ENCODE peak calls at places on chromosome 2, in six cellular contexts. Y is right cardiac atrium, F is cardiac fibroblast, I is AG04449, H is tibial nerve, U is sigmoid colon. T is an unnamed sample.

GRCh38 chr2:174591740-174592139 is 5.9 kb downstream of the WIPF1 start:
- DNase-seq in Y (no peak), F (no peak), I (no peak), H (no peak), U (no peak), T (no peak)

GRCh38 chr2:120690521-120690920 is 45.1 kb upstream of the GLI2 start:
- DNase-seq in Y (no peak), F (no peak), I (no peak), H (no peak), U (peak), T (no peak)

GRCh38 chr2:54708584-54709340 is 14.7 kb upstream of the EML6 start:
- DNase-seq in Y (peak), F (peak), I (no peak), H (peak), U (peak), T (no peak)

GRCh38 chr2:59761966-59762365 is 791.5 kb downstream of the BCL11A start:
- DNase-seq in Y (no peak), F (no peak), I (no peak), H (no peak), U (no peak), T (no peak)

GRCh38 chr2:218071218-218071937 is 2.3 kb downstream of the RUFY4 start:
- DNase-seq in Y (no peak), F (no peak), I (no peak), H (no peak), U (no peak), T (no peak)

GRCh38 chr2:227884511-227884947 is 13.1 kb downstream of the DAW1 start:
- DNase-seq in Y (peak), F (peak), I (no peak), H (peak), U (no peak), T (no peak)

GRCh38 chr2:170122883-170123547 is 54.9 kb upstream of the MYO3B start:
- DNase-seq in Y (no peak), F (no peak), I (no peak), H (no peak), U (no peak), T (no peak)

GRCh38 chr2:187461294-187462261 is 13.5 kb upstream of the CALCRL start:
- DNase-seq in Y (peak), F (peak), I (no peak), H (no peak), U (no peak), T (no peak)

GRCh38 chr2:71462641-71463341 is 9.4 kb downstream of the DYSF start:
- DNase-seq in Y (no peak), F (no peak), I (no peak), H (no peak), U (no peak), T (no peak)

GRCh38 chr2:233436691-233437438 is 82.6 kb downstream of the DGKD start:
- DNase-seq in Y (no peak), F (no peak), I (no peak), H (no peak), U (peak), T (no peak)

DNA sequence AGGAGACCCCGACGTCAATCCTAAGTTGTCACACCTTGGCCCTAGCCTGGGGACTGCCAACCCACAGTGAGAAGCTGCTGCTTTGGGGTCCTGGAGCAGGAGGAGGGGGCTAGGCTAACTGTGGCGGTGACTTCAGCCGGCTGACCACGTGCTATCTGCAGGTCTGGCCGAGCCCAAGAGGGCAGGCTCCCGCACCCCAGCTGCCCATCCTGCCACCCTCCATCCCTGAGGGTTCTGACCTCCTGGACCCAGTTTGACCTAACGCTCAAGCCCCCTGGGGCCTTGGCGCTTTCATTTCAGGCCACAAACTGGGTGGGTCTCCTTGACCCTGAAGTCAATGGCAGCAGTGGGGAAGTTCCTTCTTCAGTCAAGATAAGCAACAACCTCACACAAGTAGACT is 2.4 kb downstream of the HES6 start:
- DNase-seq in Y (peak), F (no peak), I (no peak), H (no peak), U (peak), T (no peak)
- H3K4me3 ChIP-seq in Y (no peak), F (no peak), I (no peak), H (no peak), U (no peak), T (no peak)

GRCh38 chr2:112159454-112159921 is 21.3 kb downstream of the FBLN7 start:
- DNase-seq in Y (no peak), F (no peak), I (no peak), H (no peak), U (peak), T (no peak)
- H3K4me3 ChIP-seq in Y (no peak), F (no peak), I (no peak), H (no peak), U (no peak), T (no peak)

DNA sequence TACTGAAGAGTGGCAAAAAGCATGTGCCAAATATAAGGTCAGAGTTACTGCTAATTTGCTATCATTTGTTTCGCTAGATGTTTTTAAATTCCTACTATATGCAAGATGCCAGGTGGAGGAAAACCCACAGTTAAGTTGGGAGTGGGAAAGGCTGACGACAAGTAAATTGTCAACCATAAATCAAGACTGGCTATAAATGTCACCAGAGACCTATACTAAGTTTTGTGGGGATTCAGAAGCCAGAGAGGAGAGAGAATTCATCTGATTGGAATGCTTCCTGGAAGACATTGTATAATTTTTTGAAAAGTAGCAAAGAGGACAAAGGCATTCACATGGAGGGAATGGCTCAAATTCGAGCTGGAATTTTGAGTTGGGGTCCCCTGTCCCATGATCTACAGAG is 64.3 kb downstream of the CFAP221 start:
- DNase-seq in Y (no peak), F (no peak), I (no peak), H (no peak), U (no peak), T (no peak)
- H3K4me3 ChIP-seq in Y (no peak), F (no peak), I (no peak), H (no peak), U (no peak), T (no peak)

GRCh38 chr2:211688196-211688595 is 850.4 kb downstream of the ERBB4 start:
- DNase-seq in Y (no peak), F (no peak), I (no peak), H (no peak), U (no peak), T (no peak)
- H3K4me3 ChIP-seq in Y (no peak), F (no peak), I (no peak), H (no peak), U (no peak), T (no peak)

GRCh38 chr2:238433300-238433915 is 6.7 kb downstream of the ASB1 start:
- DNase-seq in Y (no peak), F (no peak), I (no peak), H (no peak), U (no peak), T (no peak)

GRCh38 chr2:238431431-238431830 is 4.7 kb downstream of the ASB1 start:
- DNase-seq in Y (no peak), F (no peak), I (no peak), H (no peak), U (no peak), T (no peak)

GRCh38 chr2:238435752-238436096 is 9.0 kb downstream of the ASB1 start:
- DNase-seq in Y (no peak), F (no peak), I (no peak), H (no peak), U (no peak), T (no peak)

GRCh38 chr2:238434846-238435751 is 8.4 kb downstream of the ASB1 start:
- DNase-seq in Y (no peak), F (no peak), I (no peak), H (no peak), U (no peak), T (no peak)

GRCh38 chr2:238433941-238434845 is 7.5 kb downstream of the ASB1 start:
- DNase-seq in Y (no peak), F (peak), I (peak), H (no peak), U (no peak), T (peak)
- H3K4me3 ChIP-seq in Y (no peak), F (no peak), I (no peak), H (no peak), U (no peak), T (no peak)

DNA sequence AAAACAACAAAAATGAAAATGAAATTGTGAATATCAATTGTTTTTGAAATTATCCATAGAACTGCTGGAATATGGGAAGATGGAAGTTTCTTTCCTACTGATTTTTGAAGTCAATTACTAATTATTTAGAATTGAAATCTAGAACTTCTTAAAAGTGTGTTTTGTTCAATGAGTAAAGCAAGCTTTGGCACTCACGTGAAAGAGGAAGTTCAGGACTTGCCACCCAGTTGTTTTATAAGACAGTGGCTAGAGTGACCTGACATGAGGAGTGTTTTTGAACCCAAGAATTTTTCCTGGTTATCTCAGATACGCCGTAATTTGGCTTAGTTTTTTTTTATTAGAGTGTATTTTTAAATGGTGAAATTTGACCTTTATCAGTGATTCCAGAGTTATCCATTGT is 3.5 kb downstream of the MXD1 start:
- DNase-seq in Y (no peak), F (no peak), I (no peak), H (no peak), U (no peak), T (no peak)
- H3K4me3 ChIP-seq in Y (no peak), F (no peak), I (no peak), H (no peak), U (no peak), T (no peak)

T was measured in skeletal muscle cell.